ENCODE peak calls at places on chromosomes 1 and 21, in four cellular contexts. One of them, this sample, is unnamed.

GRCh38 chr1:207050428-207050767 is 610 bp downstream of the YOD1 start:
- DNase-seq in K562: no peak
- DNase-seq in GM12878: no peak
- DNase-seq in HepG2: no peak
- DNase-seq in this sample: no peak

GRCh38 chr1:184061396-184062003 is 10.0 kb downstream of the TSEN15 start:
- DNase-seq in K562: no peak
- DNase-seq in GM12878: no peak
- DNase-seq in HepG2: peak
- DNase-seq in this sample: peak

GRCh38 chr1:45326627-45327591 is at the start of gene HPDL:
- DNase-seq in K562: peak
- DNase-seq in GM12878: no peak
- DNase-seq in HepG2: no peak
- DNase-seq in this sample: no peak

GRCh38 chr1:180421614-180422013 is 80.8 kb downstream of the ACBD6 start:
- DNase-seq in K562: no peak
- DNase-seq in GM12878: no peak
- DNase-seq in HepG2: no peak
- DNase-seq in this sample: no peak

GRCh38 chr1:2858676-2859075 is 57.2 kb upstream of the TTC34 start:
- DNase-seq in K562: no peak
- DNase-seq in GM12878: no peak
- DNase-seq in HepG2: no peak
- DNase-seq in this sample: no peak

GRCh38 chr21:45854702-45855247 is 126.8 kb upstream of the COL6A1 start:
- DNase-seq in K562: no peak
- DNase-seq in GM12878: no peak
- DNase-seq in HepG2: no peak
- DNase-seq in this sample: no peak

GRCh38 chr1:24111998-24112380 is at the start of gene MYOM3:
- DNase-seq in K562: no peak
- DNase-seq in GM12878: no peak
- DNase-seq in HepG2: no peak
- DNase-seq in this sample: no peak

GRCh38 chr1:15945832-15946448 is 30.0 kb downstream of the ZBTB17 start:
- DNase-seq in K562: no peak
- DNase-seq in GM12878: no peak
- DNase-seq in HepG2: no peak
- DNase-seq in this sample: no peak

GRCh38 chr1:31219489-31219888 is 20.2 kb downstream of the NKAIN1 start:
- DNase-seq in K562: no peak
- DNase-seq in GM12878: no peak
- DNase-seq in HepG2: no peak
- DNase-seq in this sample: no peak

GRCh38 chr1:91124290-91124975 is 102.6 kb upstream of the ZNF644 start:
- DNase-seq in K562: no peak
- DNase-seq in GM12878: no peak
- DNase-seq in HepG2: no peak
- DNase-seq in this sample: no peak

GRCh38 chr1:51242546-51242945 is 6.5 kb downstream of the RNF11 start:
- DNase-seq in K562: no peak
- DNase-seq in GM12878: no peak
- DNase-seq in HepG2: no peak
- DNase-seq in this sample: no peak
- TF ChIP-seq FOXK2 in K562: no peak
- TF ChIP-seq FOXK2 in GM12878: no peak
- TF ChIP-seq FOXK2 in HepG2: no peak
- TF ChIP-seq FOXK2 in this sample: no peak

GRCh38 chr1:192879416-192879815 is 70.6 kb downstream of the RGS2 start:
- DNase-seq in K562: peak
- DNase-seq in GM12878: no peak
- DNase-seq in HepG2: peak
- DNase-seq in this sample: no peak
- TF ChIP-seq FOXK2 in K562: no peak
- TF ChIP-seq FOXK2 in GM12878: no peak
- TF ChIP-seq FOXK2 in HepG2: no peak
- TF ChIP-seq FOXK2 in this sample: no peak

GRCh38 chr1:235910357-235911299 is 43.9 kb upstream of the LYST start:
- DNase-seq in K562: no peak
- DNase-seq in GM12878: no peak
- DNase-seq in HepG2: peak
- DNase-seq in this sample: peak
- TF ChIP-seq FOXK2 in K562: no peak
- TF ChIP-seq FOXK2 in GM12878: no peak
- TF ChIP-seq FOXK2 in HepG2: no peak
- TF ChIP-seq FOXK2 in this sample: no peak

GRCh38 chr1:29575277-29575676 is 339.0 kb downstream of the PTPRU start:
- DNase-seq in K562: no peak
- DNase-seq in GM12878: no peak
- DNase-seq in HepG2: no peak
- DNase-seq in this sample: no peak

GRCh38 chr1:29567257-29567656 is 330.9 kb downstream of the PTPRU start:
- DNase-seq in K562: no peak
- DNase-seq in GM12878: no peak
- DNase-seq in HepG2: no peak
- DNase-seq in this sample: no peak

GRCh38 chr1:29565490-29565889 is 329.2 kb downstream of the PTPRU start:
- DNase-seq in K562: no peak
- DNase-seq in GM12878: no peak
- DNase-seq in HepG2: no peak
- DNase-seq in this sample: no peak

GRCh38 chr1:29574871-29575270 is 338.5 kb downstream of the PTPRU start:
- DNase-seq in K562: no peak
- DNase-seq in GM12878: no peak
- DNase-seq in HepG2: no peak
- DNase-seq in this sample: no peak

DNA sequence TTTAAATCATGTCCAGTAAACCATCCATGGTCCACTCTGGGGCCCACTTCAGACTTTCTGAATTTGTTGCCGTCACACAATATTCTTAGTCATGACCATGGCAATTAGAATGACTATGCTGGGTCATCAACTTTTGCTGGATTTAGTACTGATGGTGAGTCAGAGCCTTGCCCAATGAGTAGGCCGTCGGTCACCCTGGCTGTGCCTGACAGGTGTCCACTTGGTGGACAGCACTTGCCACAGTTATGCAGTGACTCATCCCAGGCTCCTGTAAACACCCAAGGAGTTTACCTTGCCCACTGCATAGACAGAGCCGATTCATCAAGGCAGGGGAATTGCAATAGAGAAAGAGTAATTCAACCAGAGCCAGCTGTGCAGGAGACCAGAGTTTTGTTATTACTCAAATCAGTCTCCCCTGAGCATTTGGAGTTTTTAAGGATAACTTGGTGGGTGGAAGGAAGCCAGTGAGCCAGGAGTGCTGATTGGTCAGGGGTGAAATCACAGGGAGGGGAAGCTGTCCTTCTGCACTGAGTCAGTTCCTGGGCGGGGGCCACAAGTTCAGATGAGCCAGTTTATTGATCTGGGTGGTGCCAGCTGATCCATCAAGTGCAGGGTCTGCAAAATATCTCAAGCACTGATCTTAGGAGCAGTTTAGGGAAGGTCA is 333.8 kb downstream of the PTPRU start:
- DNase-seq in K562: no peak
- DNase-seq in GM12878: no peak
- DNase-seq in HepG2: peak
- DNase-seq in this sample: no peak
- TF ChIP-seq FOXK2 in K562: no peak
- TF ChIP-seq FOXK2 in GM12878: no peak
- TF ChIP-seq FOXK2 in HepG2: no peak
- TF ChIP-seq FOXK2 in this sample: no peak

GRCh38 chr1:167912294-167912693 is 1.6 kb downstream of the ADCY10 start:
- DNase-seq in K562: no peak
- DNase-seq in GM12878: no peak
- DNase-seq in HepG2: no peak
- DNase-seq in this sample: no peak
- TF ChIP-seq FOXK2 in K562: no peak
- TF ChIP-seq FOXK2 in GM12878: no peak
- TF ChIP-seq FOXK2 in HepG2: no peak
- TF ChIP-seq FOXK2 in this sample: no peak

GRCh38 chr1:223820515-223820858 is 25.3 kb downstream of the TP53BP2 start:
- DNase-seq in K562: no peak
- DNase-seq in GM12878: no peak
- DNase-seq in HepG2: no peak
- DNase-seq in this sample: no peak
- TF ChIP-seq FOXK2 in K562: no peak
- TF ChIP-seq FOXK2 in GM12878: no peak
- TF ChIP-seq FOXK2 in HepG2: no peak
- TF ChIP-seq FOXK2 in this sample: no peak

GRCh38 chr1:42768172-42768571 is 1.1 kb downstream of the C1orf50 start:
- DNase-seq in K562: no peak
- DNase-seq in GM12878: no peak
- DNase-seq in HepG2: no peak
- DNase-seq in this sample: no peak

GRCh38 chr1:42767510-42767924 is 468 bp downstream of the C1orf50 start:
- DNase-seq in K562: no peak
- DNase-seq in GM12878: no peak
- DNase-seq in HepG2: peak
- DNase-seq in this sample: no peak

GRCh38 chr1:42765271-42765670 is 1.6 kb downstream of the P3H1 start:
- DNase-seq in K562: no peak
- DNase-seq in GM12878: no peak
- DNase-seq in HepG2: no peak
- DNase-seq in this sample: no peak

GRCh38 chr1:42766723-42767509 is at the start of the genes C1orf50 and P3H1:
- DNase-seq in K562: peak
- DNase-seq in GM12878: peak
- DNase-seq in HepG2: peak
- DNase-seq in this sample: peak

GRCh38 chr1:42765832-42766722 is 751 bp downstream of the P3H1 start:
- DNase-seq in K562: peak
- DNase-seq in GM12878: no peak
- DNase-seq in HepG2: peak
- DNase-seq in this sample: peak
- TF ChIP-seq FOXK2 in K562: no peak
- TF ChIP-seq FOXK2 in GM12878: no peak
- TF ChIP-seq FOXK2 in HepG2: no peak
- TF ChIP-seq FOXK2 in this sample: no peak

This sample was measured in HEK293T.